ENCODE peak calls at places on chromosomes 1 and 21, in five cellular contexts. P, D, E, V and F are unnamed samples. For H3K36me3, the result is how much of the 10 kb centered on the place peaks cover.

GRCh38 chr1:229430761-229431269 is 3.1 kb downstream of the ACTA1 start:
- DNase-seq in P (no peak), D (peak), E (peak), V (peak), F (no peak)

GRCh38 chr21:32538147-32538792 is 47.1 kb downstream of the TCP10L start:
- DNase-seq in P (no peak), D (no peak), E (no peak), V (no peak), F (no peak)

GRCh38 chr1:159869173-159869572 is 6.7 kb upstream of the VSIG8 start:
- DNase-seq in P (no peak), D (no peak), E (peak), V (no peak), F (peak)

GRCh38 chr21:46146856-46147255 is 8.5 kb downstream of the FTCD start:
- DNase-seq in P (no peak), D (no peak), E (no peak), V (peak), F (no peak)

GRCh38 chr1:32702599-32703478 is at the start of gene SYNC:
- DNase-seq in P (no peak), D (peak), E (no peak), V (peak), F (no peak)

GRCh38 chr1:18681423-18681835 is 50.8 kb downstream of the PAX7 start:
- DNase-seq in P (peak), D (no peak), E (peak), V (no peak), F (no peak)

GRCh38 chr1:60103186-60103585 is 29.6 kb upstream of the C1orf87 start:
- DNase-seq in P (no peak), D (no peak), E (no peak), V (no peak), F (no peak)

GRCh38 chr1:15994590-15995351 is 9.3 kb upstream of the SRARP start:
- DNase-seq in P (no peak), D (peak), E (no peak), V (peak), F (no peak)

GRCh38 chr1:55060133-55060999 is 21.0 kb downstream of the PCSK9 start:
- DNase-seq in P (no peak), D (no peak), E (no peak), V (no peak), F (no peak)

GRCh38 chr1:179016694-179017382 is 8.9 kb upstream of the FAM20B start:
- DNase-seq in P (no peak), D (peak), E (no peak), V (peak), F (peak)

GRCh38 chr1:163472267-163472666 is 150.5 kb downstream of the NUF2 start:
- DNase-seq in P (no peak), D (no peak), E (no peak), V (no peak), F (peak)

GRCh38 chr21:45317401-45318145 is 29.9 kb upstream of the POFUT2 start:
- DNase-seq in P (no peak), D (no peak), E (no peak), V (no peak), F (no peak)

GRCh38 chr21:15121097-15121654 is 56.4 kb upstream of the NRIP1 start:
- DNase-seq in P (no peak), D (no peak), E (no peak), V (no peak), F (no peak)

GRCh38 chr21:26519142-26519541 is 53.9 kb downstream of the CYYR1 start:
- DNase-seq in P (no peak), D (no peak), E (no peak), V (no peak), F (no peak)

GRCh38 chr1:38716229-38716628 is 143.3 kb downstream of the RRAGC start:
- DNase-seq in P (no peak), D (no peak), E (no peak), V (no peak), F (no peak)

GRCh38 chr1:173341307-173341706 is 134.2 kb upstream of the TNFSF4 start:
- DNase-seq in P (no peak), D (peak), E (no peak), V (no peak), F (no peak)

GRCh38 chr1:85061711-85062424 is 13.6 kb upstream of the MCOLN3 start:
- DNase-seq in P (peak), D (peak), E (no peak), V (peak), F (peak)

GRCh38 chr1:7454052-7454815 is 316.9 kb upstream of the VAMP3 start:
- DNase-seq in P (no peak), D (no peak), E (peak), V (peak), F (no peak)

GRCh38 chr1:100959502-100960060 is 63.7 kb downstream of the SLC30A7 start:
- DNase-seq in P (no peak), D (no peak), E (no peak), V (no peak), F (no peak)

GRCh38 chr1:232477728-232478127 is 152.2 kb downstream of the SIPA1L2 start:
- DNase-seq in P (peak), D (peak), E (no peak), V (no peak), F (peak)

GRCh38 chr1:83637009-83637408 is 361.9 kb downstream of the TTLL7 start:
- DNase-seq in P (no peak), D (no peak), E (no peak), V (no peak), F (no peak)

GRCh38 chr1:226325178-226325577 is 16.2 kb upstream of the LIN9 start:
- DNase-seq in P (no peak), D (no peak), E (no peak), V (no peak), F (no peak)
- TF ChIP-seq CTCF in P (no peak), D (no peak), E (no peak), V (no peak), F (no peak)

GRCh38 chr1:110082477-110082876 is 12.0 kb upstream of the ALX3 start:
- DNase-seq in P (no peak), D (no peak), E (no peak), V (no peak), F (no peak)

GRCh38 chr1:110085666-110086065 is 15.2 kb upstream of the ALX3 start:
- DNase-seq in P (no peak), D (no peak), E (no peak), V (no peak), F (no peak)

GRCh38 chr1:110086959-110087358 is 16.5 kb upstream of the ALX3 start:
- DNase-seq in P (no peak), D (no peak), E (no peak), V (no peak), F (no peak)

GRCh38 chr1:110084226-110085078 is 14.0 kb upstream of the ALX3 start:
- DNase-seq in P (no peak), D (peak), E (no peak), V (peak), F (no peak)

DNA sequence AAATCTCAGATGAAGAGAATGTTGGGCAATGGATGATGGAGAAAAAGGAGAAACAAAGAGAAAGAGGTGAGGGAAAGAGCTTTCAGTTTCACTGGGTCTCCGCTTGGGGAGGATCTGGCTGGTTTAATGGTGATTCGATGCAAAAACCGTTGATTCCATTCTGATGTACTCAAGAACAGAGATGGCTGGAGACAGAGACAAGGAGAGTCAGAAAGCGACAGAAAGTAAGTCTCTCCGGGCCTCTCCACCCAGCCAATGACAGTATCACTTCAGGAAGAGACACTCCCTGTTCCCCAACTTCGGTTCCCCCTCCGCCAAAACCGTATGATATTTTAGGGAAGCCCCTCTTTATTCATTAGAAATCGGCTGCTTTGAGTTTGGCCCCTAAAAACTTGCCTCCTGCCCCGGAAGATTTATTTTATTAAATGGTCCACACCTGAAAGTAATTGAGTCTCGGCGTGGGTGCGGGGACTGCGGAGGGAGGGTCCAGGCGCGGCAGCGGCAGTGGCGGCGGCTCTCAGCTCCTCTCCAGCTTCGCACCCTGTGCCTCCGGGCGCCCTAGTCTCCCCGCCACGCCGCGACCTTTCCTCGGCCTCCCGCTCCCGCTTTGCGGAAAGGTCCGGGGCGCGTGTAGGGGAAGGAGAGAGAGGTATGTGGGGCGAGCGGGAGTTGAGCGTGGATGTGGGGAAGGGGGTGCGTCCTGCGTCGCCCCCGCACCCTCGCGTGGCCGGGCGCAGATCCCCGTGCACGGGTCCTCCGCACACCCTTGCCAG is 13.2 kb upstream of the ALX3 start:
- DNase-seq in P (no peak), D (no peak), E (no peak), V (no peak), F (no peak)
- H3K4me3 ChIP-seq in P (peak), D (peak), E (no peak), V (no peak), F (no peak)

GRCh38 chr1:147654511-147654910 is 15.8 kb downstream of the ACP6 start:
- DNase-seq in P (no peak), D (no peak), E (no peak), V (no peak), F (no peak)

GRCh38 chr1:147647796-147648633 is 22.3 kb downstream of the ACP6 start:
- DNase-seq in P (no peak), D (no peak), E (no peak), V (no peak), F (no peak)

GRCh38 chr1:147648933-147649332 is 21.4 kb downstream of the ACP6 start:
- DNase-seq in P (no peak), D (no peak), E (no peak), V (no peak), F (no peak)

DNA sequence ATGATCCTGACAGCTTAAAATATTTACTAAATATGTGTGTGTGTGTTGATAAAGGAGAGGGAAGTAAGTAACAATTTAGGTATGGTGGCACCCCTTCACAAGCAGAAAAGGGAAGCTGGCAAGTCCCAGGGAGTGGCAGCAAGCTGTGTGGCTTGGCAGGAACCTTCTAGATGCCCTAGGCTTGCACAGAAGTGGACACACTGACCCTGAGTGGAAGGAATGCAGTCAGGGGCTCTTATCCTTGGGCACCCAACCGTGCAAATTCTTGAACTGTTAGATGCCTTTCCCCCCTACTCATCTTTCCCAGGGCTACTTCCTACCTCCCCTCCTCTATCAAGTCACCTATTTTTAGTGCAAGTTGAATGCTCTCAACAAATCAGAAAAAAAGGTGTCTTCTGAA is 18.9 kb downstream of the ACP6 start:
- DNase-seq in P (no peak), D (no peak), E (no peak), V (no peak), F (peak)
- H3K36me3 ChIP-seq in P (under half), D (under half), E (under half), V (under half), F (under half)

GRCh38 chr1:237672748-237673147 is 218.0 kb downstream of the ZP4 start:
- DNase-seq in P (peak), D (no peak), E (no peak), V (no peak), F (no peak)
- TF ChIP-seq CTCF in P (peak), D (no peak), E (peak), V (no peak), F (peak)

DNA sequence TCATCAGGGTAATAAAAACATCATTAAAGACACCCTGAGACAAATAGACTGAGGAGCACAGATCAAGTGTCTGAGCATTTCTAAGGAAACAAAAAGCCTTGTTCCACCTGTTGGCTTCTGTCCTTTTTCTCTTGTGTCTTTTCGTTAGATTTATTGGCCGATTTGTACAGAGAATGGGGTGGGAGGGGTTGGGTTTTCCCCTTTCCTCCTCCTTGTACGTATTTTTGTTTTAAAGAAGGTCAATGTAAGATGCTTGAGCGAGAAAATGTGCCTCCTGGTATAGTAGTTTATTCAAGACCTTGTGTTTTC is 1.2 kb downstream of the BCL9 start:
- DNase-seq in P (no peak), D (no peak), E (no peak), V (no peak), F (no peak)
- H3K4me3 ChIP-seq in P (peak), D (peak), E (no peak), V (no peak), F (peak)

DNA sequence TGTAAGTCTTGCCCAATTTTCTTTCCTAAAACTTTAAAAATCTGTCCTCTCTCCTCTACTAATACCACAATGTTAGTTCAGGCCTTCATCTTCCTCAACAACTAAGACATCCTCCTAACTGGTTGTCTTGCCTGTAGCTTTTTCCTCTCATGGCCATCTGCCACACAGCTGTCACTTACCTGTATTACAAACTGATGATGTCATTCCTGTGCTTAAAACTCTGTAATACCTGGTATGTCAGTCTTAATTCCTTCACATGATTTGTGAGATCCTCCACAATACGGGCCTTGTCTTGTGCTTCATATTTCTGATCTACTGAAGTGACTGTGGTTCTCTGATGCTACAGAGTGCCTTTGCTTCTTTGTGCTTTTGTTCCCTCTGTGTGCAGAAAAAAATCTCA is 9.8 kb downstream of the MRPS14 start:
- DNase-seq in P (no peak), D (no peak), E (no peak), V (no peak), F (no peak)
- H3K36me3 ChIP-seq in P (under half), D (under half), E (half or more), V (under half), F (under half)

GRCh38 chr1:213061263-213061662 is 10.2 kb downstream of the RPS6KC1 start:
- DNase-seq in P (no peak), D (no peak), E (no peak), V (no peak), F (no peak)
- TF ChIP-seq CTCF in P (peak), D (no peak), E (peak), V (no peak), F (no peak)

GRCh38 chr21:34524671-34525601 is 12.9 kb upstream of the KCNE1 start:
- DNase-seq in P (no peak), D (no peak), E (no peak), V (no peak), F (no peak)
- H3K4me3 ChIP-seq in P (peak), D (peak), E (no peak), V (no peak), F (peak)

GRCh38 chr1:208216806-208217205 is 27.4 kb downstream of the PLXNA2 start:
- DNase-seq in P (no peak), D (no peak), E (no peak), V (no peak), F (no peak)
- H3K36me3 ChIP-seq in P (under half), D (under half), E (under half), V (under half), F (under half)

DNA sequence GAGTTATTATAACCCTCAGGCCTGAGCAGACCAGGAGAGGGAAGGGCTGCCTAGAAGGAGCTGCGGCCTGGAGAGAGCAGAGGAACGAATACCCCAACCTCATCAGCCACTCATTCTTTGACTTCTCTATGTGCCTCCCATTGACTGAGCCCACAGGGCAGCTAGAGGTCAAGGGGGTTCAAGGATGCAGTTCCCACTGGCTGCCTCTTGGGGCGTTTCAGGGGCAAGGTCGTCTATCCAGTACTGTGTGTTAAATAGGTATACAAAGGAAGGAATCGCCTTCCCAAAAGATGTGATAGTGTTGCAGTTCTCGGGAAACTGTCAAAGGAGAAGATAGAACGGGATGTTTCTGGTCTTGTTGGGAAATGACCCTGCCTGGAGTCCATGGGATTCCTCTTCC is 250.6 kb downstream of the PRDM2 start:
- DNase-seq in P (no peak), D (no peak), E (peak), V (no peak), F (no peak)
- TF ChIP-seq CTCF in P (peak), D (no peak), E (peak), V (no peak), F (peak)